ENCODE peak calls at places on chromosomes 5 and 9, in four cellular contexts. E is fibroblast of lung; A is fibroblast of gingiva; P is activated CD8-positive, alpha-beta memory T cell treated with anti-CD3 and anti-CD28 coated beads for 4 hours. D is an unnamed sample.

GRCh38 chr5:91119265-91119664 is 263.9 kb downstream of the ARRDC3 start:
- DNase-seq in E (no peak), A (no peak), P (no peak), D (no peak)

GRCh38 chr9:125993423-125993935 is 246.3 kb downstream of the PBX3 start:
- DNase-seq in A (no peak), E (no peak), P (no peak), D (no peak)

GRCh38 chr9:100428871-100429654 is 2.1 kb downstream of the MSANTD3 start:
- DNase-seq in P (no peak), A (peak; percentile 98), E (peak; percentile 99), D (peak; percentile 99)

GRCh38 chr5:61964199-61964598 is 341.8 kb upstream of the KIF2A start:
- DNase-seq in E (peak; percentile 40), P (no peak), A (no peak), D (no peak)

GRCh38 chr9:15352301-15352700 is 45.3 kb upstream of the TTC39B start:
- DNase-seq in A (no peak), P (no peak), E (no peak), D (no peak)

GRCh38 chr9:133803028-133803585 is 65.0 kb upstream of the SARDH start:
- DNase-seq in P (no peak), E (no peak), A (peak; percentile 17), D (no peak)

GRCh38 chr9:87883274-87883673 is 597 bp downstream of the SPATA31E1 start:
- DNase-seq in A (no peak), E (no peak), P (no peak), D (no peak)

GRCh38 chr5:160852049-160852448 is at the start of gene ATP10B:
- DNase-seq in A (no peak), P (no peak), E (no peak), D (peak; percentile 91)

GRCh38 chr5:9930156-9930555 is 300.0 kb upstream of the TAS2R1 start:
- DNase-seq in E (no peak), A (no peak), P (no peak), D (no peak)